ENCODE peak calls at places on chromosomes 12 and 14, in eight cellular contexts. B is HCT116, L is aorta, Z is body of pancreas, G is upper lobe of left lung, X is pancreas, T is left lung, N is IMR-90. Q is an unnamed sample.
A peak's percentile ranks its signal among the peaks of the same experiment; 100 is the strongest.

GRCh38 chr12:117832459-117833457 is 136.0 kb downstream of the KSR2 start:
- ATAC-seq in B (peak; percentile 44), L (no peak), Z (no peak), G (no peak), X (no peak), T (no peak), N (peak; percentile 53), Q (no peak)

GRCh38 chr12:123142948-123143752 is 7.7 kb downstream of the PITPNM2 start:
- ATAC-seq in B (peak; percentile 75), L (no peak), Z (no peak), G (peak; percentile 41), X (no peak), T (peak; percentile 81), N (no peak), Q (peak; percentile 40)

GRCh38 chr14:103220134-103220981 is 97.1 kb downstream of the TNFAIP2 start:
- ATAC-seq in B (no peak), L (no peak), Z (no peak), G (peak; percentile 66), X (no peak), T (peak; percentile 45), N (peak; percentile 37), Q (no peak)

GRCh38 chr12:15605886-15606590 is 183.2 kb downstream of the EPS8 start:
- ATAC-seq in B (no peak), L (no peak), Z (no peak), G (peak; percentile 41), X (no peak), T (no peak), N (no peak), Q (no peak)

GRCh38 chr12:32859389-32859788 is 37.2 kb downstream of the PKP2 start:
- ATAC-seq in B (no peak), L (no peak), Z (no peak), G (no peak), X (no peak), T (no peak), N (no peak), Q (no peak)

GRCh38 chr12:110015132-110015531 is 15.9 kb downstream of the ANKRD13A start:
- ATAC-seq in B (no peak), L (no peak), Z (no peak), G (no peak), X (no peak), T (peak; percentile 36), N (no peak), Q (no peak)

GRCh38 chr12:53067993-53068770 is 11.0 kb downstream of the SPRYD3 start:
- ATAC-seq in B (no peak), L (no peak), Z (no peak), G (no peak), X (no peak), T (no peak), N (no peak), Q (no peak)

GRCh38 chr14:53620325-53620716 is 336.3 kb downstream of the BMP4 start:
- ATAC-seq in B (no peak), L (no peak), Z (peak; percentile 65), G (peak; percentile 43), X (no peak), T (no peak), N (peak; percentile 76), Q (no peak)

GRCh38 chr14:103422981-103423600 is 37.9 kb downstream of the MARK3 start:
- ATAC-seq in B (no peak), L (peak; percentile 60), Z (no peak), G (peak; percentile 58), X (no peak), T (peak; percentile 49), N (peak; percentile 68), Q (peak; percentile 28)

GRCh38 chr12:108341854-108342847 is 3.0 kb upstream of the CMKLR1 start:
- ATAC-seq in B (peak; percentile 37), L (no peak), Z (no peak), G (no peak), X (no peak), T (no peak), N (no peak), Q (no peak)

GRCh38 chr12:68455676-68456345 is 123.6 kb upstream of the MDM1 start:
- ATAC-seq in B (no peak), L (no peak), Z (no peak), G (no peak), X (no peak), T (no peak), N (no peak), Q (no peak)

GRCh38 chr14:93970967-93971634 is 5.3 kb downstream of the ASB2 start:
- ATAC-seq in B (no peak), L (no peak), Z (no peak), G (no peak), X (no peak), T (peak; percentile 37), N (peak; percentile 30), Q (no peak)

GRCh38 chr12:131067993-131068942 is 114.6 kb downstream of the ADGRD1 start:
- ATAC-seq in B (no peak), L (no peak), Z (no peak), G (no peak), X (no peak), T (peak; percentile 8), N (no peak), Q (no peak)

GRCh38 chr12:57416039-57416996 is 14.5 kb downstream of the R3HDM2 start:
- ATAC-seq in B (peak; percentile 90), L (no peak), Z (no peak), G (no peak), X (no peak), T (no peak), N (peak; percentile 72), Q (no peak)

GRCh38 chr12:29533815-29534489 is 36.5 kb upstream of the OVCH1 start:
- ATAC-seq in B (no peak), L (no peak), Z (no peak), G (no peak), X (no peak), T (no peak), N (no peak), Q (no peak)

GRCh38 chr14:80304125-80304766 is 92.9 kb upstream of the DIO2 start:
- ATAC-seq in B (no peak), L (no peak), Z (no peak), G (peak; percentile 69), X (no peak), T (no peak), N (no peak), Q (peak; percentile 88)

GRCh38 chr12:56979628-56980027 is 22.2 kb upstream of the RDH16 start:
- ATAC-seq in B (no peak), L (no peak), Z (no peak), G (no peak), X (no peak), T (peak; percentile 56), N (peak; percentile 48), Q (no peak)

GRCh38 chr12:27209257-27209910 is 34.7 kb upstream of the STK38L start:
- ATAC-seq in B (no peak), L (no peak), Z (no peak), G (no peak), X (no peak), T (no peak), N (no peak), Q (no peak)

GRCh38 chr12:118360785-118361404 is 11.8 kb downstream of the TAOK3 start:
- ATAC-seq in B (no peak), L (no peak), Z (no peak), G (no peak), X (no peak), T (no peak), N (peak; percentile 12), Q (no peak)

GRCh38 chr12:66947119-66947518 is 268.2 kb upstream of the GRIP1 start:
- ATAC-seq in B (no peak), L (no peak), Z (no peak), G (no peak), X (no peak), T (no peak), N (no peak), Q (no peak)

GRCh38 chr14:23360496-23360895 is 4.5 kb downstream of the EFS start:
- ATAC-seq in B (peak; percentile 73), L (no peak), Z (no peak), G (no peak), X (no peak), T (no peak), N (no peak), Q (no peak)

DNA sequence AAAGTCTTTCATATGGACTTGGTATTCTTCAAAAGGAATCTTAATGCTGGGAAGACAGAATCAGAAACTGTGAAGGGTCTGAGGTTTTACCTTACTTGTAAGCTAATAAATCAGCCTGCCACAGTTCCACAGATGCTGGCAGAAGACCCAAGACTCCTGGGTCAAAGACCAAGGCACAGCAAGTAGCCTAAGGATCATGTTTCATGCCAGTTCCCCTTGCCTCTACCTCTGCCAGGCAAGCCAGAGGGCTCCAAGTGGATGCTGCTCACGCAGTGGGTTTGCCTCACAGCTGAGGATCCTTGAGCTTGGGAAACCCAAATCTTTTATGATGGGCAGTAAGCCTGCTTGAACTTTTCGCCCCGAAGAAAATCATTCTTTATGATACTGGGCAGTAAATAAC is 15.2 kb upstream of the RXYLT1 start:
- ATAC-seq in B (no peak), L (no peak), Z (no peak), G (no peak), X (no peak), T (no peak), N (no peak), Q (no peak)
- H3K27ac ChIP-seq in B (no peak overlapping the region), L (no peak overlapping the region), Z (no peak overlapping the region), G (no peak overlapping the region), X (no peak overlapping the region), T (no peak overlapping the region), N (no peak overlapping the region), Q (no peak overlapping the region)

DNA sequence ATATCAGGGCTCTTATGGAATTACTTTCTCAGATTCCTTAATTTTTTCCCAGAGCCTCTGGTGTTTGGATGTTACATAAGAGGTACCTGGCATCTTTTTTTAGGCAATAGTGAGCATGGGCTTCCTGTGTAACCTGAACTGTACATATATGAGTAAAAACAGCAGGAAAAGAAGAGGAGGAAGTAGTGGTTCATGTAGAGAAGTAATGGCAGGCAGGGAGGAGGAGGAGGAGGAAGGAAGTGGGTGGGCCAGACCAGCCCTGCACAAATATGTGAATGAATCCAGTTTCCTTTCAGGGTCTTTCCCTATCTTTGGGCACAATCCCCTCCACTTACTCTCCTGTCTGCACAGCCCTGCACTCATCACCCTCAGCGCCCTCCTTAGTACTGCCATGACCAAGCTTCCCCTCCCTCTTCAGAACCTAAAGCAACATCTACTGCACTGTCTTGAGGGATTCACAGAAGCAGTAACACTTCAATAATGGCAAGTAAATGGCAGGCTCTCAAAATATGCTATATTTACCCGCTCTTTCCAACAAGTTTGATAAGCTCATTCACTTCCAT is 40.9 kb upstream of the GSG1 start:
- ATAC-seq in B (no peak), L (no peak), Z (no peak), G (no peak), X (no peak), T (no peak), N (no peak), Q (no peak)
- H3K27ac ChIP-seq in B (no peak overlapping the region), L (no peak overlapping the region), Z (no peak overlapping the region), G (no peak overlapping the region), X (no peak overlapping the region), T (peak overlapping the region; percentile 14), N (no peak overlapping the region), Q (peak overlapping the region; percentile 7)

DNA sequence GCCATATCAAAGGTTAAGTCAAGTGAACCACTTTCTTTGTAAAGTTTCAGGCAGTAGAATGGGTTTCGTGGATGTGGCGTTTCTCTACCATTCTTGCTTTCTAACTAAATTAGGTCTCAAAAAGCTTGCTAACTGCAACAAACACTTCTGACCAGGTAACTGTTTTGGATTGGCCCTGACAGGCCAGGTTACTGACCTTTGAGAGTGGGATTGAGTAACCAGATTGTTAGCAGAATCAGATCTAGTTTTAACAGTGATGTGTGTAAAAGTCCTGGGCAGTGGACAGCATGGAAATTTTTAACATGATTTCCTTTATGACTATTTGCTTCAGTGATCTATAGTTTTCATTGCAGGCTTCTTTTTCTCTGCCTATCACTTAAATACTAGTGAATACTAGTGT is 57.9 kb downstream of the TMTC3 start:
- ATAC-seq in B (no peak), L (no peak), Z (no peak), G (no peak), X (no peak), T (no peak), N (no peak), Q (no peak)
- H3K27ac ChIP-seq in B (no peak overlapping the region), L (no peak overlapping the region), Z (no peak overlapping the region), G (no peak overlapping the region), X (no peak overlapping the region), T (no peak overlapping the region), N (no peak overlapping the region), Q (no peak overlapping the region)

GRCh38 chr14:92792885-92793284 is 1.2 kb upstream of the GOLGA5 start:
- ATAC-seq in B (no peak), L (no peak), Z (no peak), G (no peak), X (no peak), T (no peak), N (no peak), Q (no peak)
- H3K27ac ChIP-seq in B (no peak overlapping the region), L (no peak overlapping the region), Z (no peak overlapping the region), G (no peak overlapping the region), X (no peak overlapping the region), T (no peak overlapping the region), N (no peak overlapping the region), Q (no peak overlapping the region)